ENCODE peak calls at places on chromosome 3, in eight cellular contexts. One of them, this sample, is unnamed.
A peak's percentile ranks its signal among the peaks of the same experiment; 100 is the strongest.

GRCh38 chr3:158668506-158668905 is 3.9 kb downstream of the LXN start:
- DNase-seq in frontal cortex: no peak
- DNase-seq in GM06990: no peak
- DNase-seq in Right ventricle myocardium inferior: no peak
- DNase-seq in activated CD4-positive, alpha-beta T cell treated with anti-CD3 and anti-CD28 coated beads, Interleukin-2, amount 50 U/mL, for 1 hour: no peak
- DNase-seq in stromal cell of bone marrow: peak; percentile 73
- DNase-seq in OCI-M1: no peak
- DNase-seq in NAMALWA: no peak
- DNase-seq in this sample: no peak

GRCh38 chr3:176795897-176796296 is 401.4 kb downstream of the TBL1XR1 start:
- DNase-seq in frontal cortex: no peak
- DNase-seq in GM06990: no peak
- DNase-seq in Right ventricle myocardium inferior: no peak
- DNase-seq in activated CD4-positive, alpha-beta T cell treated with anti-CD3 and anti-CD28 coated beads, Interleukin-2, amount 50 U/mL, for 1 hour: no peak
- DNase-seq in stromal cell of bone marrow: no peak
- DNase-seq in OCI-M1: peak; percentile 12
- DNase-seq in NAMALWA: no peak
- DNase-seq in this sample: no peak

GRCh38 chr3:66618066-66618465 is 117.2 kb upstream of the LRIG1 start:
- DNase-seq in frontal cortex: no peak
- DNase-seq in GM06990: no peak
- DNase-seq in Right ventricle myocardium inferior: no peak
- DNase-seq in activated CD4-positive, alpha-beta T cell treated with anti-CD3 and anti-CD28 coated beads, Interleukin-2, amount 50 U/mL, for 1 hour: no peak
- DNase-seq in stromal cell of bone marrow: peak; percentile 41
- DNase-seq in OCI-M1: no peak
- DNase-seq in NAMALWA: no peak
- DNase-seq in this sample: no peak

GRCh38 chr3:82685761-82686160 is 924.3 kb upstream of the GBE1 start:
- DNase-seq in frontal cortex: no peak
- DNase-seq in GM06990: no peak
- DNase-seq in Right ventricle myocardium inferior: no peak
- DNase-seq in activated CD4-positive, alpha-beta T cell treated with anti-CD3 and anti-CD28 coated beads, Interleukin-2, amount 50 U/mL, for 1 hour: no peak
- DNase-seq in stromal cell of bone marrow: no peak
- DNase-seq in OCI-M1: no peak
- DNase-seq in NAMALWA: no peak
- DNase-seq in this sample: no peak

GRCh38 chr3:127735767-127736693 is 63.3 kb downstream of the ABTB1 start:
- DNase-seq in frontal cortex: no peak
- DNase-seq in GM06990: peak; percentile 76
- DNase-seq in Right ventricle myocardium inferior: no peak
- DNase-seq in activated CD4-positive, alpha-beta T cell treated with anti-CD3 and anti-CD28 coated beads, Interleukin-2, amount 50 U/mL, for 1 hour: no peak
- DNase-seq in stromal cell of bone marrow: peak; percentile 72
- DNase-seq in OCI-M1: no peak
- DNase-seq in NAMALWA: peak; percentile 82
- DNase-seq in this sample: no peak

GRCh38 chr3:175075269-175075668 is 216.1 kb downstream of the NAALADL2 start:
- DNase-seq in frontal cortex: no peak
- DNase-seq in GM06990: no peak
- DNase-seq in Right ventricle myocardium inferior: no peak
- DNase-seq in activated CD4-positive, alpha-beta T cell treated with anti-CD3 and anti-CD28 coated beads, Interleukin-2, amount 50 U/mL, for 1 hour: no peak
- DNase-seq in stromal cell of bone marrow: no peak
- DNase-seq in OCI-M1: no peak
- DNase-seq in NAMALWA: no peak
- DNase-seq in this sample: no peak

GRCh38 chr3:12312010-12312409 is 23.1 kb downstream of the PPARG start:
- DNase-seq in frontal cortex: no peak
- DNase-seq in GM06990: no peak
- DNase-seq in Right ventricle myocardium inferior: no peak
- DNase-seq in activated CD4-positive, alpha-beta T cell treated with anti-CD3 and anti-CD28 coated beads, Interleukin-2, amount 50 U/mL, for 1 hour: no peak
- DNase-seq in stromal cell of bone marrow: no peak
- DNase-seq in OCI-M1: no peak
- DNase-seq in NAMALWA: no peak
- DNase-seq in this sample: no peak

GRCh38 chr3:188686319-188686718 is 485.5 kb upstream of the TPRG1 start:
- DNase-seq in frontal cortex: no peak
- DNase-seq in GM06990: no peak
- DNase-seq in Right ventricle myocardium inferior: no peak
- DNase-seq in activated CD4-positive, alpha-beta T cell treated with anti-CD3 and anti-CD28 coated beads, Interleukin-2, amount 50 U/mL, for 1 hour: no peak
- DNase-seq in stromal cell of bone marrow: no peak
- DNase-seq in OCI-M1: peak; percentile 52
- DNase-seq in NAMALWA: no peak
- DNase-seq in this sample: no peak

GRCh38 chr3:22029480-22029879 is 278.5 kb upstream of the ZNF385D start:
- DNase-seq in frontal cortex: no peak
- DNase-seq in GM06990: no peak
- DNase-seq in Right ventricle myocardium inferior: no peak
- DNase-seq in activated CD4-positive, alpha-beta T cell treated with anti-CD3 and anti-CD28 coated beads, Interleukin-2, amount 50 U/mL, for 1 hour: no peak
- DNase-seq in stromal cell of bone marrow: no peak
- DNase-seq in OCI-M1: no peak
- DNase-seq in NAMALWA: no peak
- DNase-seq in this sample: no peak

GRCh38 chr3:139689122-139689521 is 11.3 kb upstream of the NMNAT3 start:
- DNase-seq in frontal cortex: no peak
- DNase-seq in GM06990: no peak
- DNase-seq in Right ventricle myocardium inferior: no peak
- DNase-seq in activated CD4-positive, alpha-beta T cell treated with anti-CD3 and anti-CD28 coated beads, Interleukin-2, amount 50 U/mL, for 1 hour: no peak
- DNase-seq in stromal cell of bone marrow: no peak
- DNase-seq in OCI-M1: no peak
- DNase-seq in NAMALWA: no peak
- DNase-seq in this sample: no peak

GRCh38 chr3:8623741-8624140 is 20.9 kb downstream of the SSUH2 start:
- DNase-seq in frontal cortex: no peak
- DNase-seq in GM06990: no peak
- DNase-seq in Right ventricle myocardium inferior: no peak
- DNase-seq in activated CD4-positive, alpha-beta T cell treated with anti-CD3 and anti-CD28 coated beads, Interleukin-2, amount 50 U/mL, for 1 hour: no peak
- DNase-seq in stromal cell of bone marrow: no peak
- DNase-seq in OCI-M1: no peak
- DNase-seq in NAMALWA: no peak
- DNase-seq in this sample: no peak

GRCh38 chr3:45974686-45975085 is 20.9 kb downstream of the FYCO1 start:
- DNase-seq in frontal cortex: no peak
- DNase-seq in GM06990: no peak
- DNase-seq in Right ventricle myocardium inferior: no peak
- DNase-seq in activated CD4-positive, alpha-beta T cell treated with anti-CD3 and anti-CD28 coated beads, Interleukin-2, amount 50 U/mL, for 1 hour: no peak
- DNase-seq in stromal cell of bone marrow: no peak
- DNase-seq in OCI-M1: no peak
- DNase-seq in NAMALWA: no peak
- DNase-seq in this sample: no peak

GRCh38 chr3:49173116-49173791 is 1.9 kb downstream of the KLHDC8B start:
- DNase-seq in frontal cortex: peak; percentile 47
- DNase-seq in GM06990: no peak
- DNase-seq in Right ventricle myocardium inferior: no peak
- DNase-seq in activated CD4-positive, alpha-beta T cell treated with anti-CD3 and anti-CD28 coated beads, Interleukin-2, amount 50 U/mL, for 1 hour: no peak
- DNase-seq in stromal cell of bone marrow: no peak
- DNase-seq in OCI-M1: peak; percentile 28
- DNase-seq in NAMALWA: no peak
- DNase-seq in this sample: no peak

GRCh38 chr3:194267744-194268658 is 83.1 kb downstream of the CPN2 start:
- DNase-seq in frontal cortex: no peak
- DNase-seq in GM06990: no peak
- DNase-seq in Right ventricle myocardium inferior: peak; percentile 85
- DNase-seq in activated CD4-positive, alpha-beta T cell treated with anti-CD3 and anti-CD28 coated beads, Interleukin-2, amount 50 U/mL, for 1 hour: no peak
- DNase-seq in stromal cell of bone marrow: no peak
- DNase-seq in OCI-M1: no peak
- DNase-seq in NAMALWA: no peak
- DNase-seq in this sample: no peak

GRCh38 chr3:172289583-172289982 is 158.7 kb downstream of the GHSR start:
- DNase-seq in frontal cortex: no peak
- DNase-seq in GM06990: peak; percentile 1
- DNase-seq in Right ventricle myocardium inferior: peak; percentile 65
- DNase-seq in activated CD4-positive, alpha-beta T cell treated with anti-CD3 and anti-CD28 coated beads, Interleukin-2, amount 50 U/mL, for 1 hour: no peak
- DNase-seq in stromal cell of bone marrow: no peak
- DNase-seq in OCI-M1: no peak
- DNase-seq in NAMALWA: no peak
- DNase-seq in this sample: no peak

GRCh38 chr3:50260027-50260941 is 8.7 kb upstream of the SEMA3B start:
- DNase-seq in frontal cortex: peak; percentile 99
- DNase-seq in GM06990: peak; percentile 89
- DNase-seq in Right ventricle myocardium inferior: peak; percentile 97
- DNase-seq in activated CD4-positive, alpha-beta T cell treated with anti-CD3 and anti-CD28 coated beads, Interleukin-2, amount 50 U/mL, for 1 hour: peak; percentile 74
- DNase-seq in stromal cell of bone marrow: peak; percentile 80
- DNase-seq in OCI-M1: peak; percentile 89
- DNase-seq in NAMALWA: peak; percentile 68
- DNase-seq in this sample: peak; percentile 77

GRCh38 chr3:98784666-98785600 is 21.8 kb downstream of the ST3GAL6 start:
- DNase-seq in frontal cortex: no peak
- DNase-seq in GM06990: no peak
- DNase-seq in Right ventricle myocardium inferior: no peak
- DNase-seq in activated CD4-positive, alpha-beta T cell treated with anti-CD3 and anti-CD28 coated beads, Interleukin-2, amount 50 U/mL, for 1 hour: no peak
- DNase-seq in stromal cell of bone marrow: peak; percentile 83
- DNase-seq in OCI-M1: no peak
- DNase-seq in NAMALWA: no peak
- DNase-seq in this sample: no peak

GRCh38 chr3:55858302-55858701 is 371.2 kb upstream of the WNT5A start:
- DNase-seq in frontal cortex: no peak
- DNase-seq in GM06990: no peak
- DNase-seq in Right ventricle myocardium inferior: no peak
- DNase-seq in activated CD4-positive, alpha-beta T cell treated with anti-CD3 and anti-CD28 coated beads, Interleukin-2, amount 50 U/mL, for 1 hour: no peak
- DNase-seq in stromal cell of bone marrow: no peak
- DNase-seq in OCI-M1: no peak
- DNase-seq in NAMALWA: no peak
- DNase-seq in this sample: no peak

GRCh38 chr3:183295211-183295610 is 42.2 kb downstream of the B3GNT5 start:
- DNase-seq in frontal cortex: no peak
- DNase-seq in GM06990: no peak
- DNase-seq in Right ventricle myocardium inferior: no peak
- DNase-seq in activated CD4-positive, alpha-beta T cell treated with anti-CD3 and anti-CD28 coated beads, Interleukin-2, amount 50 U/mL, for 1 hour: no peak
- DNase-seq in stromal cell of bone marrow: peak; percentile 81
- DNase-seq in OCI-M1: peak; percentile 24
- DNase-seq in NAMALWA: no peak
- DNase-seq in this sample: no peak

GRCh38 chr3:74054566-74054965 is 429.8 kb upstream of the PDZRN3 start:
- DNase-seq in frontal cortex: no peak
- DNase-seq in GM06990: no peak
- DNase-seq in Right ventricle myocardium inferior: no peak
- DNase-seq in activated CD4-positive, alpha-beta T cell treated with anti-CD3 and anti-CD28 coated beads, Interleukin-2, amount 50 U/mL, for 1 hour: no peak
- DNase-seq in stromal cell of bone marrow: no peak
- DNase-seq in OCI-M1: no peak
- DNase-seq in NAMALWA: no peak
- DNase-seq in this sample: no peak

GRCh38 chr3:55201729-55202128 is 273.9 kb upstream of the LRTM1 start:
- DNase-seq in frontal cortex: no peak
- DNase-seq in GM06990: no peak
- DNase-seq in Right ventricle myocardium inferior: no peak
- DNase-seq in activated CD4-positive, alpha-beta T cell treated with anti-CD3 and anti-CD28 coated beads, Interleukin-2, amount 50 U/mL, for 1 hour: no peak
- DNase-seq in stromal cell of bone marrow: no peak
- DNase-seq in OCI-M1: no peak
- DNase-seq in NAMALWA: no peak
- DNase-seq in this sample: no peak

GRCh38 chr3:171876651-171877272 is 33.6 kb downstream of the TMEM212 start:
- DNase-seq in frontal cortex: no peak
- DNase-seq in GM06990: no peak
- DNase-seq in Right ventricle myocardium inferior: no peak
- DNase-seq in activated CD4-positive, alpha-beta T cell treated with anti-CD3 and anti-CD28 coated beads, Interleukin-2, amount 50 U/mL, for 1 hour: no peak
- DNase-seq in stromal cell of bone marrow: peak; percentile 94
- DNase-seq in OCI-M1: peak; percentile 24
- DNase-seq in NAMALWA: no peak
- DNase-seq in this sample: no peak

GRCh38 chr3:16355864-16356263 is 90.9 kb downstream of the OXNAD1 start:
- DNase-seq in frontal cortex: no peak
- DNase-seq in GM06990: no peak
- DNase-seq in Right ventricle myocardium inferior: no peak
- DNase-seq in activated CD4-positive, alpha-beta T cell treated with anti-CD3 and anti-CD28 coated beads, Interleukin-2, amount 50 U/mL, for 1 hour: no peak
- DNase-seq in stromal cell of bone marrow: no peak
- DNase-seq in OCI-M1: no peak
- DNase-seq in NAMALWA: no peak
- DNase-seq in this sample: no peak

This sample was measured in CD4-positive, alpha-beta memory T cell.